ENCODE peak calls at places on chromosomes 7 and 10, in ten cellular contexts. F is WTC11; B is NCI-H1417; T is neural crest cell; V is B cell; X is activated CD4-positive, alpha-beta memory T cell treated with anti-CD3 and anti-CD28 coated beads, Interleukin-2, amount 10 ng/mL, durations not matched to agents 7 days and 5 days; C is SW 1271; M is neural progenitor cell; H is T47D; A is A172. U is an unnamed sample.

GRCh38 chr7:149147730-149148653 is 739 bp downstream of the ZNF398 start:
- DNase-seq in F (peak; percentile 47), B (peak; percentile 43), T (peak; percentile 45), V (peak; percentile 86), X (peak; percentile 68), C (peak; percentile 35), M (peak; percentile 81), H (peak; percentile 49), A (no peak), U (peak; percentile 47)

GRCh38 chr10:92290076-92290836 is 622 bp downstream of the CPEB3 start:
- DNase-seq in F (no peak), B (peak; percentile 17), T (no peak), V (peak; percentile 48), X (peak; percentile 39), C (peak; percentile 32), M (no peak), H (peak; percentile 93), A (peak; percentile 51), U (peak; percentile 41)

GRCh38 chr10:88792656-88793055 is 9.9 kb upstream of the LIPM start:
- DNase-seq in F (no peak), B (no peak), T (no peak), V (no peak), X (no peak), C (no peak), M (no peak), H (no peak), A (peak; percentile 55), U (no peak)

GRCh38 chr7:138257459-138258193 is 181.4 kb downstream of the AKR1D1 start:
- DNase-seq in F (no peak), B (no peak), T (no peak), V (no peak), X (no peak), C (no peak), M (no peak), H (no peak), A (peak; percentile 76), U (peak; percentile 90)

GRCh38 chr7:137343483-137343841 is at the start of gene PTN:
- DNase-seq in F (peak; percentile 62), B (no peak), T (peak; percentile 43), V (no peak), X (no peak), C (no peak), M (peak; percentile 79), H (peak; percentile 24), A (peak; percentile 61), U (no peak)

GRCh38 chr7:47783456-47784240 is 164.6 kb downstream of the PKD1L1 start:
- DNase-seq in F (no peak), B (no peak), T (no peak), V (no peak), X (no peak), C (peak; percentile 89), M (no peak), H (no peak), A (peak; percentile 100), U (no peak)

GRCh38 chr7:70479153-70480021 is 652.6 kb upstream of the GALNT17 start:
- DNase-seq in F (no peak), B (no peak), T (no peak), V (no peak), X (no peak), C (no peak), M (no peak), H (no peak), A (no peak), U (no peak)

GRCh38 chr10:79049931-79050895 is 18.6 kb upstream of the ZMIZ1 start:
- DNase-seq in F (peak; percentile 4), B (no peak), T (no peak), V (no peak), X (no peak), C (no peak), M (no peak), H (no peak), A (peak; percentile 42), U (no peak)

U was measured in Caco-2.